ENCODE peak calls at places on chromosome 18, in six cellular contexts. One of them, this sample, is unnamed.

GRCh38 chr18:12307251-12307736 is 747 bp upstream of the TUBB6 start:
- DNase-seq in body of pancreas: no peak
- DNase-seq in left ventricle myocardium inferior: peak; percentile 64
- DNase-seq in fibroblast of lung: peak; percentile 80
- DNase-seq in spleen: peak; percentile 79
- DNase-seq in progenitor cell of endocrine pancreas: no peak
- DNase-seq in this sample: no peak

GRCh38 chr18:41096504-41096903 is 858.5 kb upstream of the PIK3C3 start:
- DNase-seq in body of pancreas: no peak
- DNase-seq in left ventricle myocardium inferior: no peak
- DNase-seq in fibroblast of lung: peak; percentile 68
- DNase-seq in spleen: no peak
- DNase-seq in progenitor cell of endocrine pancreas: no peak
- DNase-seq in this sample: no peak

GRCh38 chr18:46302866-46303485 is 198.8 kb downstream of the HAUS1 start:
- DNase-seq in body of pancreas: no peak
- DNase-seq in left ventricle myocardium inferior: no peak
- DNase-seq in fibroblast of lung: no peak
- DNase-seq in spleen: peak; percentile 48
- DNase-seq in progenitor cell of endocrine pancreas: no peak
- DNase-seq in this sample: no peak

GRCh38 chr18:31738460-31739407 is 21.9 kb downstream of the SLC25A52 start:
- DNase-seq in body of pancreas: no peak
- DNase-seq in left ventricle myocardium inferior: no peak
- DNase-seq in fibroblast of lung: no peak
- DNase-seq in spleen: no peak
- DNase-seq in progenitor cell of endocrine pancreas: no peak
- DNase-seq in this sample: no peak

GRCh38 chr18:71831039-71831438 is 713.1 kb downstream of the CBLN2 start:
- DNase-seq in body of pancreas: peak; percentile 20
- DNase-seq in left ventricle myocardium inferior: no peak
- DNase-seq in fibroblast of lung: peak; percentile 25
- DNase-seq in spleen: no peak
- DNase-seq in progenitor cell of endocrine pancreas: no peak
- DNase-seq in this sample: no peak

GRCh38 chr18:45664824-45665763 is 49.8 kb downstream of the SLC14A2 start:
- DNase-seq in body of pancreas: peak; percentile 68
- DNase-seq in left ventricle myocardium inferior: no peak
- DNase-seq in fibroblast of lung: peak; percentile 39
- DNase-seq in spleen: no peak
- DNase-seq in progenitor cell of endocrine pancreas: peak; percentile 42
- DNase-seq in this sample: peak; percentile 53

GRCh38 chr18:5582849-5583667 is 39.3 kb upstream of the EPB41L3 start:
- DNase-seq in body of pancreas: peak; percentile 45
- DNase-seq in left ventricle myocardium inferior: no peak
- DNase-seq in fibroblast of lung: peak; percentile 88
- DNase-seq in spleen: no peak
- DNase-seq in progenitor cell of endocrine pancreas: no peak
- DNase-seq in this sample: no peak

GRCh38 chr18:34121157-34121807 is 103.4 kb downstream of the NOL4 start:
- DNase-seq in body of pancreas: no peak
- DNase-seq in left ventricle myocardium inferior: no peak
- DNase-seq in fibroblast of lung: peak; percentile 76
- DNase-seq in spleen: no peak
- DNase-seq in progenitor cell of endocrine pancreas: no peak
- DNase-seq in this sample: no peak

GRCh38 chr18:77645170-77645872 is 395.7 kb downstream of the GALR1 start:
- DNase-seq in body of pancreas: no peak
- DNase-seq in left ventricle myocardium inferior: no peak
- DNase-seq in fibroblast of lung: no peak
- DNase-seq in spleen: no peak
- DNase-seq in progenitor cell of endocrine pancreas: no peak
- DNase-seq in this sample: no peak

GRCh38 chr18:14914771-14915170 is 166.8 kb downstream of the ANKRD30B start:
- DNase-seq in body of pancreas: no peak
- DNase-seq in left ventricle myocardium inferior: no peak
- DNase-seq in fibroblast of lung: no peak
- DNase-seq in spleen: no peak
- DNase-seq in progenitor cell of endocrine pancreas: no peak
- DNase-seq in this sample: no peak

GRCh38 chr18:13369353-13369752 is 150.8 kb downstream of the LDLRAD4 start:
- DNase-seq in body of pancreas: no peak
- DNase-seq in left ventricle myocardium inferior: no peak
- DNase-seq in fibroblast of lung: no peak
- DNase-seq in spleen: no peak
- DNase-seq in progenitor cell of endocrine pancreas: no peak
- DNase-seq in this sample: no peak

GRCh38 chr18:49708674-49709580 is 104.4 kb downstream of the ACAA2 start:
- DNase-seq in body of pancreas: no peak
- DNase-seq in left ventricle myocardium inferior: no peak
- DNase-seq in fibroblast of lung: no peak
- DNase-seq in spleen: no peak
- DNase-seq in progenitor cell of endocrine pancreas: no peak
- DNase-seq in this sample: no peak

GRCh38 chr18:24674236-24675004 is 214.0 kb downstream of the HRH4 start:
- DNase-seq in body of pancreas: no peak
- DNase-seq in left ventricle myocardium inferior: no peak
- DNase-seq in fibroblast of lung: no peak
- DNase-seq in spleen: no peak
- DNase-seq in progenitor cell of endocrine pancreas: no peak
- DNase-seq in this sample: no peak

GRCh38 chr18:23876496-23876895 is 138.1 kb upstream of the TTC39C start:
- DNase-seq in body of pancreas: no peak
- DNase-seq in left ventricle myocardium inferior: no peak
- DNase-seq in fibroblast of lung: no peak
- DNase-seq in spleen: no peak
- DNase-seq in progenitor cell of endocrine pancreas: no peak
- DNase-seq in this sample: no peak

GRCh38 chr18:36419913-36420531 is 122.5 kb downstream of the FHOD3 start:
- DNase-seq in body of pancreas: no peak
- DNase-seq in left ventricle myocardium inferior: no peak
- DNase-seq in fibroblast of lung: peak; percentile 57
- DNase-seq in spleen: no peak
- DNase-seq in progenitor cell of endocrine pancreas: no peak
- DNase-seq in this sample: no peak
- TF ChIP-seq CTCF in body of pancreas: no peak
- TF ChIP-seq CTCF in left ventricle myocardium inferior: no peak
- TF ChIP-seq CTCF in fibroblast of lung: no peak
- TF ChIP-seq CTCF in spleen: no peak
- TF ChIP-seq CTCF in progenitor cell of endocrine pancreas: no peak
- TF ChIP-seq CTCF in this sample: no peak

DNA sequence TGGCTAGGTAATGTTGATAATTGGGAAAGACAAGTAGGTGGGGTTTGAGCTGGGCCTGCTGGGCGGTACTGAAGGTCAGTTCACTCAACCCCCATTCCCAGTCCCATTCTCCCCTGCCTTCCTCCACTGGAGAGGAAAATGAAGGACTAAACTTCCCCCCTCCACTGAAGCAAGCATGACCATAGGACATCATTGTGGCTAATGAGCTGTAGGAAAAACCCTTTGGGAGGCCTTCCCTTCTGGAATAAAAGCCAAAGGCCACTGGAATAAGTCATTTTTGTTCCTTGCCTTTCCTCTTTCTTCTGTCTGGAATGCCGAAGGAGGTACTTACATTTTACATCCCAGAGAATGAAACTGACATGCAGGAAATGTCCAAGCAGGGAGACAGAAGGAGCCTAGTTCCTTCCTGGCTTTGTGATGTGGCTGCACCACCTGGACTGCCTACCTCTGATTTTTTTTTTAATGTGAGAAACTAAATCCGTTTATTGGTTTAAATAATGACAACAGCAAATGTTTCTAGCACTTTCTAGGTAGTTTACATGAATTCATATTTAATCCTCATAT is 9.1 kb upstream of the PTPRM start:
- DNase-seq in body of pancreas: no peak
- DNase-seq in left ventricle myocardium inferior: no peak
- DNase-seq in fibroblast of lung: no peak
- DNase-seq in spleen: no peak
- DNase-seq in progenitor cell of endocrine pancreas: no peak
- DNase-seq in this sample: no peak
- TF ChIP-seq CTCF in body of pancreas: no peak
- TF ChIP-seq CTCF in left ventricle myocardium inferior: no peak
- TF ChIP-seq CTCF in fibroblast of lung: no peak
- TF ChIP-seq CTCF in spleen: no peak
- TF ChIP-seq CTCF in progenitor cell of endocrine pancreas: no peak
- TF ChIP-seq CTCF in this sample: no peak

DNA sequence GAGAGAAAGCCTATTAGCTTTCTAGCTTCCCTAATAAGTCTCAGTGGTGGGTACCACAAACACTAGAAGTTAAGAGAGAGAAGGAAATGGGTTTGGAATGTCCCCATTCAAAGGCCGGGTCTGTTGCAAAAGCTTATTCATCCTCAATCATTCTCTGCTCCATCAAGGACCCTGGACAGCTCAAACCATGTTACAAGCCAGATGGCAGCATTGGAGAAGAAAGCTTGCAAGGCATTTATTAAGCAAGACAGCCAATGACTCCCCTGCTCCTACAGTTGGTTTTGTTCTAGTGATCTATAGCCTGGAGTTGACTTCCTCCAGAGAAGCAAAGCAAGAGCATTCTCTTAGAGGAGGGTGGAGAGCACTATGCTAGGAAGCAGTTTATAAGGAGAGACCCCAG is 86.9 kb upstream of the LMAN1 start:
- DNase-seq in body of pancreas: no peak
- DNase-seq in left ventricle myocardium inferior: no peak
- DNase-seq in fibroblast of lung: peak; percentile 49
- DNase-seq in spleen: no peak
- DNase-seq in progenitor cell of endocrine pancreas: no peak
- DNase-seq in this sample: no peak
- TF ChIP-seq CTCF in body of pancreas: no peak
- TF ChIP-seq CTCF in left ventricle myocardium inferior: no peak
- TF ChIP-seq CTCF in fibroblast of lung: no peak
- TF ChIP-seq CTCF in spleen: no peak
- TF ChIP-seq CTCF in progenitor cell of endocrine pancreas: no peak
- TF ChIP-seq CTCF in this sample: no peak

DNA sequence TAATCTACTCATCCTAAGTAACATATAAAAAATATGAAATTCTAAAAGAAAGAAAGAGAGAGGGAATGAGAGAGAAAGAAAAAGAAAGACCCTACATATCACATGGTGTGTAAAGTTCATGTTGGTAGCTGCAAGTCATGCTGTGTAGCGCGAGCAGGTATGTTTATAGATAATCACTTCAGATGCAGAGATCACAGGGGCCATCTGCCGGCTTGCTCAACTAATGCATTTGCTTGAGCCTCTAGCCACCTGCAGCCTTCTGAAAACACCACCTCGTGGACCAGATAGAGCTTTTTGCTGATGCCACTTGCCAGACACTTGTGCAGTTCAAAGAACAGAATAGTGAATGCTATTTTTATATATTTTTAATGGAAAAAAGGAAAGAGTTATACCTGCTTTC is 37.6 kb downstream of the CDH7 start:
- DNase-seq in body of pancreas: peak; percentile 3
- DNase-seq in left ventricle myocardium inferior: no peak
- DNase-seq in fibroblast of lung: no peak
- DNase-seq in spleen: no peak
- DNase-seq in progenitor cell of endocrine pancreas: no peak
- DNase-seq in this sample: no peak
- TF ChIP-seq CTCF in body of pancreas: no peak
- TF ChIP-seq CTCF in left ventricle myocardium inferior: no peak
- TF ChIP-seq CTCF in fibroblast of lung: no peak
- TF ChIP-seq CTCF in spleen: no peak
- TF ChIP-seq CTCF in progenitor cell of endocrine pancreas: peak; percentile 8
- TF ChIP-seq CTCF in this sample: no peak

GRCh38 chr18:10965104-10965503 is 184.3 kb downstream of the PIEZO2 start:
- DNase-seq in body of pancreas: no peak
- DNase-seq in left ventricle myocardium inferior: no peak
- DNase-seq in fibroblast of lung: no peak
- DNase-seq in spleen: no peak
- DNase-seq in progenitor cell of endocrine pancreas: no peak
- DNase-seq in this sample: no peak
- TF ChIP-seq CTCF in body of pancreas: no peak
- TF ChIP-seq CTCF in left ventricle myocardium inferior: no peak
- TF ChIP-seq CTCF in fibroblast of lung: peak; percentile 26
- TF ChIP-seq CTCF in spleen: no peak
- TF ChIP-seq CTCF in progenitor cell of endocrine pancreas: no peak
- TF ChIP-seq CTCF in this sample: no peak

GRCh38 chr18:57910817-57911216 is 107.7 kb upstream of the ATP8B1 start:
- DNase-seq in body of pancreas: no peak
- DNase-seq in left ventricle myocardium inferior: no peak
- DNase-seq in fibroblast of lung: no peak
- DNase-seq in spleen: no peak
- DNase-seq in progenitor cell of endocrine pancreas: no peak
- DNase-seq in this sample: no peak
- TF ChIP-seq CTCF in body of pancreas: no peak
- TF ChIP-seq CTCF in left ventricle myocardium inferior: no peak
- TF ChIP-seq CTCF in fibroblast of lung: peak; percentile 42
- TF ChIP-seq CTCF in spleen: no peak
- TF ChIP-seq CTCF in progenitor cell of endocrine pancreas: peak; percentile 28
- TF ChIP-seq CTCF in this sample: no peak

GRCh38 chr18:3726241-3726951 is 276.4 kb downstream of the TGIF1 start:
- DNase-seq in body of pancreas: no peak
- DNase-seq in left ventricle myocardium inferior: no peak
- DNase-seq in fibroblast of lung: no peak
- DNase-seq in spleen: no peak
- DNase-seq in progenitor cell of endocrine pancreas: no peak
- DNase-seq in this sample: no peak

GRCh38 chr18:3727260-3727659 is 277.3 kb downstream of the TGIF1 start:
- DNase-seq in body of pancreas: no peak
- DNase-seq in left ventricle myocardium inferior: no peak
- DNase-seq in fibroblast of lung: no peak
- DNase-seq in spleen: no peak
- DNase-seq in progenitor cell of endocrine pancreas: no peak
- DNase-seq in this sample: no peak

GRCh38 chr18:3723554-3723953 is 273.6 kb downstream of the TGIF1 start:
- DNase-seq in body of pancreas: no peak
- DNase-seq in left ventricle myocardium inferior: no peak
- DNase-seq in fibroblast of lung: no peak
- DNase-seq in spleen: no peak
- DNase-seq in progenitor cell of endocrine pancreas: no peak
- DNase-seq in this sample: no peak

GRCh38 chr18:3725100-3725499 is 275.1 kb downstream of the TGIF1 start:
- DNase-seq in body of pancreas: no peak
- DNase-seq in left ventricle myocardium inferior: no peak
- DNase-seq in fibroblast of lung: no peak
- DNase-seq in spleen: no peak
- DNase-seq in progenitor cell of endocrine pancreas: no peak
- DNase-seq in this sample: no peak

DNA sequence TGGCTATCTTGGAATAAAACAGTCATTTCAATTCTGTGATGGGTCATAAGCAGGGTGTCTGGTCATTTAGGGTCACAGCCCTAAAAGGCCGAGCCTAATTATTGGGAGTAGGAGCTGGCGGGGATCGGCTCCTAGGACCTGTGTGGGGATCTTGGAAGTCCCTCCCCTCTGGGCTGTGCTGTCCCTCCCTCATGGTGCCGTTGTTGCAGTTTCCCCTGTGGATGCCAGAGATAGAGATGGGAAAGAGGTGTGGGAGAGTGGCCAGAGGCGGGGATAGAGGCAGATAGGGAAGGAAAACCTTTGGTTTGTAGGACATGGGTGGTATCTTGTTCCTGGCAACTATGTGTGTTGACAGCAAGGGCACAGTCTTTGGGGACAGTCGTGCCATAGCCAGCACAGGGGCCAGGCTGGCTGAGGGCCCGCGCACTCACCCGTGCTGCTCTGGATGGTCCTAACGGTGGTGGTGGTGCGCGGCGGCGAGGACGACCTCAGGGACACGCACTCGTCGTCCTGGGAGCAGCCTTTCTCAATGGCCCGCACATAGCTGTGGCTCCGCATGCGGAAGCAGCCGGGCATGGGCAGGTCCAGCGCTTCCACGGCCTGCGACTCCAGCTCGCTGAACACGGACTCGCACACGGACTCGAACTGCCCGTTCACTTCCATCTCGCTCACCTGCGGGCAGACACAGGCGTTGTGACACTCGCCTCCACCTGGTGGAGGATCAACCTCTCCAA is 278.9 kb downstream of the TGIF1 start:
- DNase-seq in body of pancreas: no peak
- DNase-seq in left ventricle myocardium inferior: no peak
- DNase-seq in fibroblast of lung: no peak
- DNase-seq in spleen: no peak
- DNase-seq in progenitor cell of endocrine pancreas: no peak
- DNase-seq in this sample: no peak
- TF ChIP-seq CTCF in body of pancreas: no peak
- TF ChIP-seq CTCF in left ventricle myocardium inferior: no peak
- TF ChIP-seq CTCF in fibroblast of lung: no peak
- TF ChIP-seq CTCF in spleen: no peak
- TF ChIP-seq CTCF in progenitor cell of endocrine pancreas: no peak
- TF ChIP-seq CTCF in this sample: no peak